ENCODE peak calls at places on chromosomes 4 and X, in five cellular contexts. U is CD8-positive, alpha-beta memory T cell; K is AG04450; M is cardiac muscle cell; G is lower leg skin. V is an unnamed sample.

GRCh38 chr4:11039494-11040142 is 355.1 kb upstream of the CLNK start:
- DNase-seq in U (no peak), K (no peak), M (no peak), G (no peak), V (no peak)

GRCh38 chrX:14427614-14428013 is 101.7 kb upstream of the GLRA2 start:
- DNase-seq in U (no peak), K (no peak), M (no peak), G (no peak), V (no peak)

GRCh38 chr4:35167385-35167784 is 1076.9 kb downstream of the ARAP2 start:
- DNase-seq in U (no peak), K (no peak), M (no peak), G (no peak), V (no peak)

GRCh38 chrX:49058794-49059193 is at the start of gene CCDC120:
- DNase-seq in U (no peak), K (no peak), M (no peak), G (no peak), V (no peak)

GRCh38 chr4:11904117-11904535 is 475.4 kb upstream of the HS3ST1 start:
- DNase-seq in U (no peak), K (no peak), M (peak), G (no peak), V (no peak)

GRCh38 chrX:141936080-141936479 is 32.4 kb downstream of the MAGEC1 start:
- DNase-seq in U (no peak), K (no peak), M (peak), G (no peak), V (no peak)

GRCh38 chr4:25207997-25208396 is 25.8 kb upstream of the PI4K2B start:
- DNase-seq in U (no peak), K (no peak), M (no peak), G (no peak), V (no peak)

GRCh38 chr4:150135134-150135773 is 57.0 kb downstream of the DCLK2 start:
- DNase-seq in U (no peak), K (no peak), M (no peak), G (no peak), V (no peak)

GRCh38 chrX:15644560-15644872 is 20.1 kb downstream of the CLTRN start:
- DNase-seq in U (no peak), K (no peak), M (no peak), G (no peak), V (no peak)

GRCh38 chrX:12886545-12886944 is 19.7 kb downstream of the TLR7 start:
- DNase-seq in U (no peak), K (no peak), M (no peak), G (no peak), V (no peak)

GRCh38 chrX:30835373-30835772 is 53.7 kb downstream of the TAB3 start:
- DNase-seq in U (no peak), K (no peak), M (no peak), G (no peak), V (no peak)

GRCh38 chrX:13598877-13599276 is 29.5 kb downstream of the EGFL6 start:
- DNase-seq in U (no peak), K (no peak), M (peak), G (no peak), V (no peak)

GRCh38 chr4:19266566-19266965 is 985.1 kb upstream of the SLIT2 start:
- DNase-seq in U (no peak), K (no peak), M (no peak), G (no peak), V (no peak)

DNA sequence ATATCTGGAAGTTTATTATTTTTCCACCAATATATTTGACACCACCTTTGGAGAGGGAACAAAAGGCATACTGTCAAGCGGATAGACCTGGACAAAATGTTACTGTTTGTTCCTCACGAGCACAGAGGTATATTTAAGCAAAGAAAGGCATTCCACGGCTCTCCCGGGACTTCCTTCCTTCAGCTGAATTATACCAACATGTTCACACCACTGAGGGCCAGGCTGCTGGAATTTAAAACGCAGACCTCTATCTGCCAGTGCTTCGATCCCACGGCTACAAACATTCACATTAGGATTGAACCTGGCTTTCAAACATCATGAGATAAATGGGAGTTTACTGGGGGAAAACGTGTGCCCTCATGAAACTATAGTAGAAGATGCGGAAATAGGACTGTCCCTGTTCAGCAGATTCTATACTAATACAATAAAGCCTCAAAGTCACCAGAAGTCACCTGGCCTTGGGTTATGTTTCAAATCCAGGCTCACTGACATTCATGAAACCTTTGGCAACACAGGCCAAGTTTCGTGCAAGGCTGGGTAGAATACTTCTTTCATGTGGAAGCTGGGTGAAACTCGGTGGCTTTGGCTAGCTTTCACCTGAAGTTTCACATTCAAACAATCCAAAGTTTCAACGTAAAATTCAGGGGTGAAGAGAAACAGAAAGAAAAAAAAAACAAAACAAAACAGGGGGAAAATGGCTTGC is 39.5 kb downstream of the SORBS2 start:
- DNase-seq in U (no peak), K (no peak), M (no peak), G (no peak), V (no peak)
- H3K4me3 ChIP-seq in U (no peak), K (no peak), M (peak), G (no peak), V (no peak)

DNA sequence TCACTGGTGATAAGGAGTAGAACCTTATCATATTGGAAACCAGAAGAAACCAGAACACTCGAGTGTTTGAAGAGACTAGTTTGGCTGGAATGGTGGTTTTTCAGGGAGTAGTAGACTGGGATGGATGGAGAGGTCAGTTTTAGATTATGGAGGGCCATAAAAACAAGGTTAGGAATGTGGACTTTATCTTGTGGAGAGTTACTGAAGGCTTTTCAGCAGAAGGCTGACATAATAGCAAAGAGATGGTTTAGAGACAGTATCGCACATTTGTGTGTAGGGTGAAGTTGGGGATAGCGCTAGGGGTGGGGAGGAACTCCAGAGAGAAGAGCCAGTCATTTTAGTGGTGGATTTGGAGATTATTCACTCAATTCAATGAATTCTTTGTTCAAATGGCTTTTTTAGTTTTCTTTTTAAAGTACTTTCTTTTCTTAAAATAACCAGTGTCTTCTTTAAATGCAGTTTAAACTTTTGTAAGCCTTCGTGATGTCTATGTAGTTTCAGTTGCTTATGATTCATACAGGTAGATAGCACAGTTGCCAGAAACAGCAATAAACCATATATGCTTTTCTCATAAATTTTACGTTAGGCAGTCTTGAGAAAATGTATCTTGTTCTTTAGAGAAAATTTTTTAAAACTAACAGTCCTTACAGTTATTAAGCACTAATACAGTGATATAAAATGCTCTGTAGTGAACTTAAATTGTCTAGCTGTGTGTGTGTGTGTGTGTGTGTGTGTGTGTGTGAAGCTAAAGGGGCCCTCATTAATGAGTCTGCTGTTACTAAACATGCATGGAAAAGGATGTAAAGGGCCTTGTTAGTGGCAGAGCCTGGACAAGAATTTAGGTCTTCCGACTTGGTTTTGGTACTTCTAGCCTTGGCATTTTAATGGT is 3.8 kb downstream of the ARHGAP10 start:
- DNase-seq in U (no peak), K (no peak), M (peak), G (no peak), V (no peak)
- H3K4me3 ChIP-seq in U (no peak), K (peak), M (no peak), G (no peak), V (no peak)

GRCh38 chr4:76897522-76898384 is at the start of gene SOWAHB:
- DNase-seq in U (peak), K (no peak), M (no peak), G (no peak), V (no peak)

GRCh38 chr4:76898385-76898692 is 395 bp upstream of the SOWAHB start:
- DNase-seq in U (no peak), K (no peak), M (no peak), G (no peak), V (no peak)

GRCh38 chr4:76896731-76897521 is 1.0 kb downstream of the SOWAHB start:
- DNase-seq in U (peak), K (no peak), M (peak), G (no peak), V (no peak)

GRCh38 chr4:76896048-76896447 is 1.9 kb downstream of the SOWAHB start:
- DNase-seq in U (no peak), K (no peak), M (no peak), G (no peak), V (no peak)

DNA sequence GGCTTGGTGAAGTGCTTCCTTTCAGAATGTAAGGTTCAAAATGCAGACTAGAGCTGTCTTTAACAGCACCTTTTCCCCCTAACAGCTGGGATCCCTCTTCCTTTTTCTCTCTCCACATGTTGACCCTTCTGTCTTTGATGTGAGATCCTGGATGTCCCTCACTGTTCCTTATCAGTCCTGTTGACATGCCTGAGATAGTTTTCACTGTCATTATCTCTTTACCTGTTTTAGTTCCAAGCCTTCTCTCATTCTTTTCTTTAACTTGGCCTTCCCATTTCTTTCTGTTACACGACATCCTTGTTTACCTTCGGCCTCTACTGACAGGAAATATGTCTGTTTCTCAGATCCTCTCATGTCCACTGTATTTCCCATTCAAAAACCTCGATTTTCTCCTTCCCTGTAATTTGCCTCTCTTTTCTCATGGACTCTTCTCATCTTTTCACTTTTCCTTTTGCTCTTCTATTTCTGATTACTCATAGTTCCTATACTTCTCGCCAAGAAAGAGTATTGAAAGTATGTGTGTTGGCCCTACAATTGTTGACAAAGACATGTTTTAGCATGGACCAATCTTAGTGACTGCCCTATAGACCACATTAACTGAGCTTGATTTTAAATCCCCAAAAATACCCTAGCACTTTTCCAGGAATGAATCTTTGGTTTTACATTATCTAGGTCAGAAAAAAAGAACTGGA is 1.2 kb upstream of the SOWAHB start:
- DNase-seq in U (no peak), K (no peak), M (no peak), G (no peak), V (no peak)
- H3K4me3 ChIP-seq in U (no peak), K (no peak), M (no peak), G (no peak), V (no peak)

DNA sequence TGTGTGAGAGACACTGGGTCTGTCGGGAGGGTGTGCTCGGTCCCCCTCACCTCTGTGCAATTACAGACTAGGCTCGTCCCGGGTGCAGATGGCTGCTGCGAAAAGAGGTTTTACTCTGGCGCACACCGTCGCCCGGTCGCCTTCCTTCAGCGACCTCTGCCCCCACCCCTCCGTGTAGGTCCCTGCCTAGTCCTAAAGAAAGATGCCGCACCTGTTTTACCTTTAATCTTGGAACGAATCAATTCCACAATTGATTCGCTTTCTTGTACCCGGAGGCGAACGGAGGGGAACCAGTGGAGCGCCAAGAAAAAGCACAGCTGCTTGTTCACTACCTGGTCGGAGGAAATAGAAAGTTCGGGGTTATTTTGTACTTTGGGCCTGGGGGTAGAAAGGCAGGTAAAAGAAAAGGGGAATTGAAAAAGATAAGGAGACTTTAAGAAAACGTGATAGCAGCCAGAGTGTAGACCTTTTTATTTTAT is 1.2 kb downstream of the NPNT start:
- DNase-seq in U (no peak), K (no peak), M (no peak), G (no peak), V (no peak)
- H3K4me3 ChIP-seq in U (no peak), K (no peak), M (peak), G (peak), V (peak)

DNA sequence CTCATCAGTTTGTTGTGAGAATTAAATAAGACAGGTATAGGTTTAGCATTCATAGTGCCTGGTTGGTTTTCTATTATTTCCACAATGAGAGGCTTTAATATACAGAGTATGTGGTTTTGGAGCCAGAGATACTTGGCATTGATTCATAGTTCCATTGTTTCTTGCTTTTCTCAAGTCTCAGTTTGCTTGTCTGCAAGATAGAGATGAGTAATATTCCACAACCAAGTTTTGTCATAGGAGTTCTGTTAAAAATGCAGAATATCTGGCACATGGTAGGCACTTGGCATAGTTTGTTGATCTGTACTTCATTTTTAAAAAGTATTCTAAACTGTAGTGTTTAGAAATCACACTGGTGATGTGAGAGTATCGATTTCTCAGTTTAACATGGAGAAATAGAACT is 37.5 kb upstream of the EDA2R start:
- DNase-seq in U (no peak), K (no peak), M (peak), G (no peak), V (no peak)
- H3K4me3 ChIP-seq in U (no peak), K (no peak), M (no peak), G (no peak), V (no peak)